ENCODE peak calls at places on chromosome X, in five cellular contexts. Z is Daoy; Y is CD4-positive, alpha-beta T cell; H is activated T-cell treated with anti-CD3 and anti-CD28 coated beads for 24 hours; T is AG10803. X is an unnamed sample.

GRCh38 chrX:10158279-10158939 is 1.6 kb downstream of the CLCN4 start:
- DNase-seq in Z (no peak), Y (no peak), H (no peak), T (no peak), X (peak)

GRCh38 chrX:74537011-74537390 is 77.4 kb downstream of the RLIM start:
- DNase-seq in Z (peak), Y (no peak), H (no peak), T (no peak), X (peak)

GRCh38 chrX:132023896-132024386 is 839 bp downstream of the STK26 start:
- DNase-seq in Z (peak), Y (peak), H (peak), T (no peak), X (peak)

GRCh38 chrX:49915352-49916222 is 6.8 kb upstream of the CLCN5 start:
- DNase-seq in Z (peak), Y (peak), H (peak), T (peak), X (no peak)

GRCh38 chrX:93422693-93423092 is 250.7 kb downstream of the NAP1L3 start:
- DNase-seq in Z (no peak), Y (no peak), H (no peak), T (no peak), X (no peak)

GRCh38 chrX:140712413-140713173 is 3.0 kb downstream of the LINC00632 start:
- DNase-seq in Z (peak), Y (peak), H (peak), T (peak), X (peak)

GRCh38 chrX:102745513-102746133 is 25.1 kb downstream of the GPRASP3 start:
- DNase-seq in Z (no peak), Y (no peak), H (no peak), T (no peak), X (no peak)

GRCh38 chrX:70970482-70970999 is 39.6 kb upstream of the SLC7A3 start:
- DNase-seq in Z (no peak), Y (no peak), H (no peak), T (peak), X (no peak)

GRCh38 chrX:13845721-13846378 is 29.0 kb upstream of the GPM6B start:
- DNase-seq in Z (no peak), Y (no peak), H (no peak), T (no peak), X (no peak)

GRCh38 chrX:127112726-127113125 is 293.2 kb downstream of the PRR32 start:
- DNase-seq in Z (no peak), Y (no peak), H (no peak), T (no peak), X (no peak)

GRCh38 chrX:154987940-154988339 is 34.6 kb downstream of the F8 start:
- DNase-seq in Z (no peak), Y (no peak), H (no peak), T (no peak), X (no peak)

GRCh38 chrX:133254666-133255065 is 36.5 kb upstream of the TFDP3 start:
- DNase-seq in Z (peak), Y (no peak), H (no peak), T (peak), X (no peak)

GRCh38 chrX:431032-431431 is 44.3 kb upstream of the PPP2R3B start:
- DNase-seq in Z (no peak), Y (no peak), H (no peak), T (no peak), X (no peak)

GRCh38 chrX:41086627-41086932 is 1.3 kb downstream of the USP9X start:
- DNase-seq in Z (no peak), Y (no peak), H (no peak), T (no peak), X (no peak)

GRCh38 chrX:139642241-139642927 is 65.6 kb downstream of the MCF2 start:
- DNase-seq in Z (peak), Y (no peak), H (no peak), T (peak), X (no peak)

GRCh38 chrX:150767475-150768131 is 74.4 kb downstream of the MTMR1 start:
- DNase-seq in Z (peak), Y (no peak), H (peak), T (peak), X (no peak)

GRCh38 chrX:5474282-5474681 is 754.4 kb downstream of the NLGN4X start:
- DNase-seq in Z (no peak), Y (no peak), H (no peak), T (no peak), X (no peak)

GRCh38 chrX:19443886-19444530 is 71.3 kb downstream of the MAP3K15 start:
- DNase-seq in Z (no peak), Y (no peak), H (no peak), T (no peak), X (no peak)

GRCh38 chrX:19886888-19887531 is 390 bp downstream of the SH3KBP1 start:
- DNase-seq in Z (peak), Y (no peak), H (no peak), T (no peak), X (peak)

GRCh38 chrX:24282381-24283121 is 31.3 kb downstream of the SUPT20HL2 start:
- DNase-seq in Z (peak), Y (no peak), H (no peak), T (peak), X (no peak)

GRCh38 chrX:38627683-38628082 is 66.3 kb downstream of the TSPAN7 start:
- DNase-seq in Z (peak), Y (no peak), H (no peak), T (no peak), X (no peak)

GRCh38 chrX:134669378-134670098 is 11.3 kb upstream of the PLAC1 start:
- DNase-seq in Z (peak), Y (no peak), H (no peak), T (peak), X (peak)

GRCh38 chrX:55715847-55716246 is 1.7 kb upstream of the RRAGB start:
- DNase-seq in Z (no peak), Y (no peak), H (no peak), T (no peak), X (no peak)

GRCh38 chrX:16953606-16954211 is 7.3 kb downstream of the REPS2 start:
- DNase-seq in Z (peak), Y (no peak), H (no peak), T (no peak), X (no peak)

GRCh38 chrX:154457491-154458115 is 478 bp upstream of the PLXNA3 start:
- DNase-seq in Z (peak), Y (peak), H (peak), T (no peak), X (no peak)

GRCh38 chrX:53831662-53832635 is 145.4 kb upstream of the HUWE1 start:
- DNase-seq in Z (peak), Y (peak), H (peak), T (peak), X (no peak)

GRCh38 chrX:71111141-71111843 is at the start of gene IL2RG:
- DNase-seq in Z (no peak), Y (peak), H (peak), T (no peak), X (no peak)

X was measured in left ventricle myocardium inferior.